ENCODE peak calls at places on chromosomes 2 and 18, in ten cellular contexts. D, V, C, P, F, T, Z, Y, W and A are unnamed samples.

GRCh38 chr2:104746790-104747320 is 107.1 kb upstream of the POU3F3 start:
- DNase-seq in V (no peak), W (no peak), C (no peak), Z (no peak), T (no peak), P (no peak), F (no peak), D (no peak), Y (no peak), A (no peak)

GRCh38 chr2:2715036-2715818 is 384.2 kb upstream of the MYT1L start:
- DNase-seq in D (no peak), Y (no peak), F (no peak), P (no peak), W (no peak), C (no peak), T (no peak), V (no peak), Z (no peak), A (no peak)

GRCh38 chr2:16441431-16441830 is 224.2 kb downstream of the CYRIA start:
- DNase-seq in D (no peak), C (no peak), P (no peak), V (peak; percentile 49), Y (no peak), F (no peak), W (no peak), Z (no peak), T (no peak), A (no peak)

GRCh38 chr2:199848323-199848722 is 2.7 kb downstream of the FTCDNL1 start:
- DNase-seq in T (no peak), F (no peak), Y (no peak), D (no peak), P (no peak), V (no peak), Z (no peak), W (no peak), C (no peak), A (no peak)

GRCh38 chr2:70934981-70935380 is 719 bp upstream of the ATP6V1B1 start:
- DNase-seq in D (no peak), P (no peak), W (peak; percentile 2), C (no peak), Y (no peak), F (no peak), V (no peak), Z (no peak), T (no peak), A (no peak)

GRCh38 chr2:135960598-135961551 is 24.6 kb downstream of the DARS1 start:
- DNase-seq in Y (no peak), W (no peak), V (no peak), D (no peak), T (peak; percentile 80), C (no peak), P (no peak), Z (no peak), F (no peak), A (no peak)

GRCh38 chr18:62576858-62577512 is 54.2 kb downstream of the ZCCHC2 start:
- DNase-seq in W (no peak), Y (no peak), C (peak; percentile 59), Z (no peak), T (no peak), V (no peak), D (no peak), P (no peak), F (no peak), A (no peak)

GRCh38 chr2:15471606-15472005 is 89.5 kb downstream of the NBAS start:
- DNase-seq in P (no peak), Z (no peak), W (no peak), F (no peak), V (no peak), C (no peak), Y (no peak), D (no peak), T (no peak), A (no peak)

GRCh38 chr2:39411186-39411944 is 25.7 kb downstream of the MAP4K3 start:
- DNase-seq in C (no peak), W (no peak), V (peak; percentile 96), D (no peak), T (peak; percentile 96), Z (no peak), P (peak; percentile 83), F (peak; percentile 59), Y (peak; percentile 72), A (no peak)

GRCh38 chr2:198084136-198084535 is 279.7 kb downstream of the PLCL1 start:
- DNase-seq in Z (no peak), V (no peak), W (no peak), D (no peak), C (no peak), T (no peak), Y (no peak), F (no peak), P (no peak), A (no peak)

GRCh38 chr2:148989882-148990493 is 48.5 kb upstream of the LYPD6B start:
- DNase-seq in W (peak; percentile 28), Y (peak; percentile 74), P (peak; percentile 53), C (peak; percentile 87), Z (peak; percentile 39), D (peak; percentile 65), T (peak; percentile 80), V (peak; percentile 73), F (no peak), A (peak; percentile 23)

GRCh38 chr18:13165636-13166423 is 52.7 kb upstream of the LDLRAD4 start:
- DNase-seq in T (no peak), F (no peak), V (no peak), Y (no peak), C (no peak), W (no peak), P (no peak), Z (no peak), D (no peak), A (no peak)

GRCh38 chr2:11060376-11061169 is 94.7 kb upstream of the SLC66A3 start:
- DNase-seq in F (no peak), D (no peak), W (no peak), V (no peak), P (no peak), T (no peak), Y (no peak), Z (no peak), C (no peak), A (no peak)

GRCh38 chr2:11055816-11056215 is 99.5 kb upstream of the SLC66A3 start:
- DNase-seq in D (no peak), W (no peak), T (no peak), V (no peak), Y (no peak), F (no peak), Z (no peak), P (no peak), C (no peak), A (no peak)

GRCh38 chr2:11054783-11055751 is 100.2 kb upstream of the SLC66A3 start:
- DNase-seq in Y (no peak), C (no peak), D (no peak), F (no peak), V (no peak), W (no peak), P (no peak), Z (no peak), T (no peak), A (no peak)

GRCh38 chr2:11056614-11057013 is 98.7 kb upstream of the SLC66A3 start:
- DNase-seq in C (no peak), T (peak; percentile 94), P (peak; percentile 85), D (no peak), W (no peak), Z (no peak), F (peak; percentile 74), Y (peak; percentile 87), V (peak; percentile 71), A (no peak)

GRCh38 chr2:11058129-11058528 is 97.1 kb upstream of the SLC66A3 start:
- DNase-seq in P (no peak), D (no peak), Z (no peak), V (no peak), C (no peak), W (no peak), F (no peak), T (no peak), Y (no peak), A (no peak)
- TF ChIP-seq CTCF in P (no peak), D (no peak), Z (no peak), V (no peak), C (no peak), W (no peak), F (no peak), T (no peak), Y (no peak), A (no peak)

GRCh38 chr2:46158661-46159060 is 138.5 kb upstream of the EPAS1 start:
- DNase-seq in T (no peak), W (no peak), Y (no peak), C (no peak), V (no peak), F (no peak), D (no peak), Z (no peak), P (no peak), A (no peak)
- TF ChIP-seq CTCF in T (no peak), W (no peak), Y (no peak), C (no peak), V (no peak), F (no peak), D (no peak), Z (no peak), P (no peak), A (no peak)

GRCh38 chr2:170155022-170155722 is 22.8 kb upstream of the MYO3B start:
- DNase-seq in T (peak; percentile 60), Y (no peak), D (no peak), Z (no peak), V (peak; percentile 66), W (no peak), C (peak; percentile 52), F (no peak), P (peak; percentile 64), A (no peak)
- TF ChIP-seq CTCF in T (no peak), Y (no peak), D (no peak), Z (no peak), V (no peak), W (no peak), C (no peak), F (no peak), P (no peak), A (no peak)

DNA sequence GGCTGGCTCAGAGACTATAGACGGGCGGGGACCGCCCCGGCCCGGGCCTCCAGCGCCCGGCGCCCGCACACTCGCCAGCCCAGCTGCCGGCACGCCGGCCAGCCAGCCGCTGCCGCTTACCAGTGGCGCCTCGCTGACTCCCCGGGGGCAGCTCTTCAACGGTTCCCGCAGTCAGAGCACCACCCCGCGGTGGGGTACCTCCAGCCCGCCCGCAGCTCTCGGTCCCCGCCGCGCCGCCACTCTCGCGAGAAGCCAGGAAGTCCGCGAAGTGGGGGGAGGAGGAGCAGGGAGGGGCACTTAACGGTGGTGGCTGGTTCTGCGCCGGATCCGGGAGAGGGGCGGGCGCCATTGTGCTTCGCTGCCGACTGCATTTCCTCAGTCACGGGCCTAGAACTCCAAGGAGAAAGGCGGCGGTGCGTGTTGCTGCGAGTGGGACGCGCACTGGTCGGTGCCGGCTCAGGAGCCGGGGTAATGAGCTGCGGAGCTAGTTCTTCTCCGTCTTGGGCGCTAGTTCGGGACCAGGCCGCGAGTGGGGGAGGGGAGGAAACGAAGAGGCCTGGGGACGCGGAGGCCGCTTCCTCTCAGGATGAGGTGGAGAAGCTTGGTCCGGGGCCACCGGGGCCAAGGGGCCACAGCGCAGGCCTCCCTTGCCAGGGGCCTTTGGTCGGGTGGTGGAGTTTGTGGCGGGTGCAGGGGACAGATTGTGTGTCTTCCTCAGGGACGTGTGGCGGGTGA is at the start of gene MARCHF7:
- DNase-seq in C (peak; percentile 98), T (peak; percentile 95), P (peak; percentile 94), F (peak; percentile 63), D (peak; percentile 96), Z (peak; percentile 98), Y (peak; percentile 89), V (peak; percentile 86), W (peak; percentile 99), A (peak; percentile 97)
- TF ChIP-seq CTCF in C (peak; percentile 60), T (peak; percentile 87), P (peak; percentile 53), F (peak; percentile 68), D (peak; percentile 69), Z (no peak), Y (peak; percentile 57), V (peak; percentile 76), W (peak; percentile 71), A (peak; percentile 14)